ENCODE peak calls at places on chromosomes 13 and 19, in four cellular contexts. O, X, Z and L are unnamed samples.

GRCh38 chr19:34932494-34932893 is 5.8 kb downstream of the ZNF30 start:
- DNase-seq in X (no peak), O (no peak), Z (no peak), L (no peak)

GRCh38 chr19:47819841-47820244 is 1.9 kb upstream of the CRX start:
- DNase-seq in Z (no peak), O (no peak), X (no peak), L (no peak)

GRCh38 chr13:87078947-87079795 is 592.0 kb upstream of the SLITRK5 start:
- DNase-seq in O (no peak), X (no peak), Z (no peak), L (no peak)

GRCh38 chr19:33292595-33293254 is 9.6 kb downstream of the CEBPA start:
- DNase-seq in X (no peak), O (no peak), Z (no peak), L (no peak)

GRCh38 chr13:38871275-38871674 is 119.4 kb downstream of the STOML3 start:
- DNase-seq in O (no peak), Z (no peak), X (no peak), L (no peak)

GRCh38 chr19:43362179-43362578 is 8.7 kb downstream of the CD177 start:
- DNase-seq in O (no peak), Z (no peak), X (no peak), L (no peak)

GRCh38 chr19:17779281-17779930 is 15.5 kb upstream of the B3GNT3 start:
- DNase-seq in Z (no peak), O (peak), X (no peak), L (no peak)

GRCh38 chr19:2333027-2333806 is 4.7 kb downstream of the SPPL2B start:
- DNase-seq in X (no peak), Z (no peak), O (no peak), L (no peak)

GRCh38 chr19:5990289-5990797 is 12.4 kb upstream of the RANBP3 start:
- DNase-seq in X (no peak), O (no peak), Z (no peak), L (no peak)

GRCh38 chr13:85028035-85028434 is 771.2 kb downstream of the SLITRK6 start:
- DNase-seq in X (no peak), Z (no peak), O (no peak), L (no peak)

GRCh38 chr19:29680447-29680846 is 15.2 kb downstream of the PLEKHF1 start:
- DNase-seq in X (no peak), Z (peak), O (no peak), L (peak)

GRCh38 chr13:45370922-45371406 is 30.0 kb upstream of the TPT1 start:
- DNase-seq in Z (peak), O (peak), X (no peak), L (peak)

GRCh38 chr13:46578590-46578975 is 25.6 kb downstream of the LRCH1 start:
- DNase-seq in Z (no peak), X (no peak), O (no peak), L (no peak)

GRCh38 chr19:51421229-51422052 is 4.0 kb upstream of the SIGLEC10 start:
- DNase-seq in Z (no peak), O (no peak), X (no peak), L (no peak)

GRCh38 chr19:46076951-46077814 is 36.4 kb upstream of the IGFL4 start:
- DNase-seq in O (peak), Z (no peak), X (no peak), L (no peak)

GRCh38 chr19:10815969-10816635 is 19.9 kb downstream of the TMED1 start:
- DNase-seq in X (no peak), Z (no peak), O (peak), L (no peak)

GRCh38 chr19:33705090-33705847 is 83.5 kb downstream of the CHST8 start:
- DNase-seq in X (no peak), O (no peak), Z (no peak), L (no peak)

GRCh38 chr13:20525144-20525600 is 485 bp downstream of the CRYL1 start:
- DNase-seq in X (no peak), Z (peak), O (no peak), L (peak)